ENCODE peak calls at places on chromosomes 2 and 18, in seven cellular contexts. F is M059J, J is Kasumi-1, U is upper lobe of right lung, Q is HS-27A, N is Calu3, D is C1 segment of cervical spinal cord. L is an unnamed sample.
A peak's percentile ranks its signal among the peaks of the same experiment; 100 is the strongest.

GRCh38 chr18:45197526-45197970 is 417.7 kb upstream of the SLC14A2 start:
- DNase-seq in F (peak; percentile 98), J (no peak), U (no peak), Q (no peak), N (no peak), D (no peak), L (peak; percentile 28)

GRCh38 chr2:171210864-171211431 is 50.3 kb upstream of the TLK1 start:
- DNase-seq in F (no peak), J (peak; percentile 65), U (no peak), Q (no peak), N (no peak), D (no peak), L (no peak)

GRCh38 chr2:9095690-9096089 is 92.2 kb upstream of the MBOAT2 start:
- DNase-seq in F (peak; percentile 36), J (peak; percentile 32), U (peak; percentile 77), Q (no peak), N (no peak), D (peak; percentile 71), L (no peak)

GRCh38 chr2:177873915-177874314 is 198.7 kb downstream of the PDE11A start:
- DNase-seq in F (no peak), J (no peak), U (no peak), Q (no peak), N (no peak), D (no peak), L (no peak)

GRCh38 chr18:36284671-36285295 is 12.7 kb upstream of the FHOD3 start:
- DNase-seq in F (peak; percentile 72), J (peak; percentile 69), U (no peak), Q (no peak), N (peak; percentile 45), D (peak; percentile 8), L (peak; percentile 51)

GRCh38 chr2:149767516-149767974 is 180.0 kb upstream of the MMADHC start:
- DNase-seq in F (peak; percentile 75), J (no peak), U (no peak), Q (no peak), N (no peak), D (no peak), L (peak; percentile 69)

GRCh38 chr2:196915512-196916189 is 10.9 kb downstream of the PGAP1 start:
- DNase-seq in F (no peak), J (no peak), U (no peak), Q (no peak), N (no peak), D (no peak), L (no peak)

GRCh38 chr18:47594621-47595086 is 335.8 kb downstream of the SMAD2 start:
- DNase-seq in F (no peak), J (no peak), U (no peak), Q (no peak), N (no peak), D (peak; percentile 15), L (no peak)

GRCh38 chr2:63741884-63742583 is 99.7 kb upstream of the UGP2 start:
- DNase-seq in F (peak; percentile 61), J (no peak), U (no peak), Q (peak; percentile 52), N (no peak), D (no peak), L (peak; percentile 5)

GRCh38 chr2:14941151-14941631 is 308.7 kb downstream of the LRATD1 start:
- DNase-seq in F (no peak), J (peak; percentile 23), U (no peak), Q (no peak), N (no peak), D (peak; percentile 20), L (no peak)

GRCh38 chr2:172821370-172822338 is 86.0 kb downstream of the RAPGEF4 start:
- DNase-seq in F (no peak), J (peak; percentile 27), U (no peak), Q (no peak), N (no peak), D (no peak), L (no peak)

GRCh38 chr2:101921319-101921960 is 70.3 kb upstream of the IL1R2 start:
- DNase-seq in F (no peak), J (peak; percentile 97), U (no peak), Q (no peak), N (no peak), D (no peak), L (no peak)

GRCh38 chr2:26945991-26946750 is 24.3 kb upstream of the MAPRE3 start:
- DNase-seq in F (no peak), J (no peak), U (no peak), Q (no peak), N (no peak), D (no peak), L (no peak)

GRCh38 chr2:239160226-239161143 is 240.3 kb downstream of the HDAC4 start:
- DNase-seq in F (no peak), J (no peak), U (peak; percentile 41), Q (no peak), N (no peak), D (no peak), L (no peak)

GRCh38 chr2:34252111-34252510 is 653.0 kb upstream of the FAM98A start:
- DNase-seq in F (no peak), J (no peak), U (no peak), Q (no peak), N (no peak), D (no peak), L (no peak)

GRCh38 chr2:237278593-237278992 is 135.4 kb downstream of the COL6A3 start:
- DNase-seq in F (peak; percentile 59), J (no peak), U (no peak), Q (no peak), N (no peak), D (no peak), L (no peak)

GRCh38 chr2:169561364-169561763 is 12.3 kb downstream of the FASTKD1 start:
- DNase-seq in F (no peak), J (no peak), U (no peak), Q (no peak), N (no peak), D (no peak), L (no peak)

GRCh38 chr2:74104839-74105238 is 42.9 kb downstream of the BOLA3 start:
- DNase-seq in F (no peak), J (no peak), U (no peak), Q (no peak), N (no peak), D (no peak), L (no peak)

GRCh38 chr2:151282401-151282800 is 7.1 kb downstream of the NMI start:
- DNase-seq in F (no peak), J (no peak), U (no peak), Q (no peak), N (no peak), D (no peak), L (no peak)

GRCh38 chr2:210522399-210522798 is 34.0 kb upstream of the CPS1 start:
- DNase-seq in F (no peak), J (no peak), U (no peak), Q (no peak), N (no peak), D (no peak), L (no peak)

GRCh38 chr18:25057491-25058050 is 294.4 kb downstream of the ZNF521 start:
- DNase-seq in F (no peak), J (no peak), U (no peak), Q (no peak), N (no peak), D (no peak), L (no peak)

GRCh38 chr2:208175843-208176160 is 12.4 kb upstream of the CRYGA start:
- DNase-seq in F (no peak), J (no peak), U (no peak), Q (no peak), N (no peak), D (no peak), L (no peak)

GRCh38 chr2:57448816-57449215 is 597.8 kb upstream of the VRK2 start:
- DNase-seq in F (no peak), J (no peak), U (no peak), Q (peak; percentile 3), N (no peak), D (no peak), L (no peak)

GRCh38 chr18:33231474-33232317 is 208.8 kb downstream of the CCDC178 start:
- DNase-seq in F (peak; percentile 44), J (peak; percentile 58), U (peak; percentile 48), Q (peak; percentile 14), N (peak; percentile 77), D (peak; percentile 48), L (peak; percentile 65)

GRCh38 chr2:237207641-237208040 is 122.0 kb downstream of the COPS8 start:
- DNase-seq in F (peak; percentile 43), J (no peak), U (peak; percentile 71), Q (no peak), N (no peak), D (no peak), L (no peak)

GRCh38 chr18:35159782-35160181 is 81.1 kb upstream of the ZNF397 start:
- DNase-seq in F (peak; percentile 11), J (no peak), U (no peak), Q (no peak), N (no peak), D (no peak), L (no peak)

GRCh38 chr2:43169987-43170732 is 56.2 kb downstream of the ZFP36L2 start:
- DNase-seq in F (no peak), J (peak; percentile 38), U (no peak), Q (no peak), N (peak; percentile 73), D (no peak), L (no peak)

GRCh38 chr18:5106730-5107129 is 90.3 kb downstream of the AKAIN1 start:
- DNase-seq in F (no peak), J (peak; percentile 20), U (no peak), Q (no peak), N (no peak), D (no peak), L (no peak)

GRCh38 chr2:224938670-224939309 is 103.5 kb downstream of the DOCK10 start:
- DNase-seq in F (peak; percentile 83), J (no peak), U (no peak), Q (no peak), N (no peak), D (no peak), L (peak; percentile 45)